ENCODE peak calls at places on chromosome X, in eight cellular contexts. L is OCI-LY7; I is SW480; Z is stimulated activated CD4-positive, alpha-beta T cell treated with anti-CD3 and anti-CD28 coated beads, TNF-alpha, amount 100 ng/mL, for 1 hour; B is activated effector memory CD4-positive, alpha-beta T cell treated with Interleukin-2 at 50 U/mL for 16 hours; R is brain microvascular endothelial cell; Y is head of caudate nucleus; O is ELR. J is an unnamed sample.

GRCh38 chrX:70508296-70508911 is 63.8 kb downstream of the DLG3 start:
- DNase-seq in Z (no peak), I (no peak), O (peak; percentile 49), Y (no peak), B (no peak), L (no peak), R (peak; percentile 3), J (no peak)

GRCh38 chrX:40282901-40283674 is 185.3 kb upstream of the BCOR start:
- DNase-seq in I (no peak), L (no peak), B (no peak), Z (no peak), O (no peak), Y (no peak), R (no peak), J (no peak)

GRCh38 chrX:38304010-38304409 is 23.3 kb downstream of the RPGR start:
- DNase-seq in I (no peak), Z (no peak), B (no peak), O (peak; percentile 45), L (peak; percentile 11), Y (no peak), R (no peak), J (no peak)

GRCh38 chrX:65601530-65602281 is 65.7 kb upstream of the MSN start:
- DNase-seq in R (peak; percentile 87), L (peak; percentile 11), Z (no peak), Y (peak; percentile 58), I (peak; percentile 17), O (peak; percentile 80), B (peak; percentile 22), J (no peak)

GRCh38 chrX:139831689-139832456 is 101.0 kb downstream of the ATP11C start:
- DNase-seq in B (no peak), Z (no peak), R (peak; percentile 24), L (no peak), O (peak; percentile 55), Y (no peak), I (no peak), J (no peak)

GRCh38 chrX:134418317-134419113 is 41.5 kb upstream of the HPRT1 start:
- DNase-seq in Z (no peak), B (no peak), L (no peak), Y (no peak), O (peak; percentile 41), R (no peak), I (no peak), J (no peak)

GRCh38 chrX:46722742-46723568 is 36.0 kb downstream of the SLC9A7 start:
- DNase-seq in O (peak; percentile 56), Y (no peak), Z (no peak), R (no peak), L (no peak), I (no peak), B (no peak), J (no peak)

GRCh38 chrX:130669233-130669632 is 233.8 kb downstream of the ENOX2 start:
- DNase-seq in R (no peak), B (no peak), Z (no peak), Y (no peak), L (no peak), I (no peak), O (peak; percentile 59), J (no peak)

GRCh38 chrX:129738466-129739308 is at the start of gene XPNPEP2:
- DNase-seq in Y (no peak), B (no peak), I (no peak), O (no peak), Z (no peak), L (no peak), R (no peak), J (no peak)

GRCh38 chrX:155877288-155877687 is 3.9 kb upstream of the VAMP7 start:
- DNase-seq in Y (no peak), L (peak; percentile 12), Z (no peak), O (no peak), R (no peak), I (no peak), B (no peak), J (no peak)

GRCh38 chrX:119236599-119237525 is 777 bp downstream of the PGRMC1 start:
- DNase-seq in Z (no peak), B (peak; percentile 1), R (peak; percentile 46), Y (peak; percentile 57), O (peak; percentile 70), L (peak; percentile 22), I (peak; percentile 63), J (no peak)

GRCh38 chrX:1190596-1191145 is 21.8 kb downstream of the CRLF2 start:
- DNase-seq in B (no peak), Y (no peak), L (no peak), Z (no peak), R (no peak), I (no peak), O (no peak), J (no peak)

GRCh38 chrX:19889582-19890342 is 2.4 kb upstream of the SH3KBP1 start:
- DNase-seq in B (peak; percentile 10), L (no peak), Z (no peak), I (peak; percentile 88), Y (no peak), R (peak; percentile 90), O (peak; percentile 83), J (no peak)

GRCh38 chrX:68648960-68649359 is 1.5 kb downstream of the STARD8 start:
- DNase-seq in L (no peak), Y (no peak), R (no peak), O (peak; percentile 37), B (no peak), Z (no peak), I (no peak), J (no peak)